ENCODE peak calls at places on chromosomes 2 and 18, in four cellular contexts. V is GM12864, W is cardiac muscle cell, Y is thoracic aorta. P is an unnamed sample.

GRCh38 chr2:179020156-179020750 is 29.7 kb downstream of the CCDC141 start:
- DNase-seq in W (peak), V (no peak), Y (no peak), P (peak)

GRCh38 chr2:191907545-191907944 is 60.7 kb upstream of the CAVIN2 start:
- DNase-seq in V (no peak), W (no peak), Y (no peak), P (no peak)

GRCh38 chr2:217909156-217909820 is 93.5 kb downstream of the TNS1 start:
- DNase-seq in V (no peak), W (no peak), Y (no peak), P (no peak)

GRCh38 chr2:102698369-102699111 is 63.3 kb upstream of the TMEM182 start:
- DNase-seq in W (no peak), V (no peak), Y (peak), P (no peak)

GRCh38 chr2:141311430-141311829 is 819.4 kb downstream of the LRP1B start:
- DNase-seq in V (no peak), W (no peak), Y (no peak), P (no peak)

GRCh38 chr2:12856934-12857660 is 140.4 kb downstream of the TRIB2 start:
- DNase-seq in W (no peak), Y (no peak), V (no peak), P (no peak)

GRCh38 chr18:28149810-28150420 is 27.0 kb downstream of the CDH2 start:
- DNase-seq in W (no peak), V (no peak), Y (no peak), P (no peak)

GRCh38 chr2:175180701-175181103 is 808 bp downstream of the ATP5MC3 start:
- DNase-seq in V (no peak), Y (no peak), W (peak), P (peak)

GRCh38 chr2:174247474-174248186 is 702 bp downstream of the OLA1 start:
- DNase-seq in V (no peak), W (no peak), Y (no peak), P (peak)

GRCh38 chr2:20217041-20217970 is 7.6 kb downstream of the SDC1 start:
- DNase-seq in W (no peak), Y (no peak), V (no peak), P (no peak)

GRCh38 chr2:7555260-7555659 is 638.0 kb downstream of the RNF144A start:
- DNase-seq in V (no peak), Y (no peak), W (no peak), P (no peak)

GRCh38 chr2:143732076-143732475 is 602.9 kb downstream of the ARHGAP15 start:
- DNase-seq in Y (no peak), W (no peak), V (no peak), P (no peak)

GRCh38 chr2:215920244-215921100 is 92.9 kb downstream of the MREG start:
- DNase-seq in Y (peak), V (peak), W (peak), P (peak)

GRCh38 chr2:185608799-185609198 is 129.8 kb upstream of the FSIP2 start:
- DNase-seq in Y (no peak), V (no peak), W (no peak), P (no peak)

GRCh38 chr18:11308499-11308898 is 159.1 kb upstream of the PIEZO2 start:
- DNase-seq in Y (no peak), W (no peak), V (no peak), P (no peak)

GRCh38 chr2:88880441-88880953 is 189.0 kb downstream of the RPIA start:
- DNase-seq in W (peak), V (no peak), Y (no peak), P (no peak)

GRCh38 chr18:7021994-7022840 is 95.4 kb downstream of the LAMA1 start:
- DNase-seq in V (no peak), Y (no peak), W (peak), P (no peak)
- TF ChIP-seq CTCF in V (peak), Y (no peak), W (peak), P (no peak)

GRCh38 chr2:96143848-96144480 is 1.3 kb downstream of the DUSP2 start:
- DNase-seq in Y (no peak), W (no peak), V (no peak), P (peak)
- TF ChIP-seq CTCF in Y (no peak), W (no peak), V (peak), P (peak)

GRCh38 chr2:234191819-234192407 is 141.4 kb downstream of the SPP2 start:
- DNase-seq in W (no peak), Y (no peak), V (no peak), P (no peak)

GRCh38 chr2:234193977-234194563 is 143.6 kb downstream of the SPP2 start:
- DNase-seq in W (no peak), V (no peak), Y (no peak), P (no peak)

GRCh38 chr2:234187646-234188174 is 137.2 kb downstream of the SPP2 start:
- DNase-seq in Y (no peak), W (no peak), V (no peak), P (no peak)

GRCh38 chr2:234189786-234190185 is 139.3 kb downstream of the SPP2 start:
- DNase-seq in V (no peak), W (no peak), Y (no peak), P (no peak)

DNA sequence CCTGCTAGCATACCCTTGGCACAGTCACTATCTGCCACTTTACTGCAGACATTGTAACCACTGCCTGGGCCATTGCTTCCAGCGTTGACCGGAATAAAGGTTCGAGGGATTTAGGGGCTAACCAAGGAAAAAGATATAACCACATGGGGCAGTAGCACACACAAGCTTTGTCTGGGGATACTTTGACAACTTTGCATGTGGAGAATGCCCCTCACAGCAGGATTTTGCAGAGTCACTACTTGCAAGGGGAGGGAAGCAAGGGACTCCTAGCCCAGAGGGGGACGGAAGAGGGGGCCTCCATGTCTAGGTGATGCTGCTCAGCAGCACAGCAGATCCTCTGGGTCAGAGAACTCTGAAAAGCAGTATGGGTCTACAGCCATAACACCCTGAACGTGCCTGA is 138.7 kb downstream of the SPP2 start:
- DNase-seq in V (no peak), Y (no peak), W (no peak), P (no peak)
- TF ChIP-seq CTCF in V (no peak), Y (no peak), W (no peak), P (no peak)

GRCh38 chr18:47260924-47261701 is 9.7 kb upstream of the SKOR2 start:
- DNase-seq in V (no peak), W (no peak), Y (no peak), P (no peak)
- TF ChIP-seq CTCF in V (peak), W (no peak), Y (no peak), P (no peak)

GRCh38 chr2:46298272-46298521 is 990 bp downstream of the EPAS1 start:
- DNase-seq in V (no peak), Y (no peak), W (no peak), P (no peak)

GRCh38 chr2:46300406-46300832 is 3.2 kb downstream of the EPAS1 start:
- DNase-seq in Y (no peak), V (no peak), W (no peak), P (no peak)

GRCh38 chr2:46299365-46300263 is 2.4 kb downstream of the EPAS1 start:
- DNase-seq in W (peak), Y (no peak), V (no peak), P (peak)

GRCh38 chr2:46297546-46298271 is 502 bp downstream of the EPAS1 start:
- DNase-seq in W (peak), V (no peak), Y (no peak), P (peak)

DNA sequence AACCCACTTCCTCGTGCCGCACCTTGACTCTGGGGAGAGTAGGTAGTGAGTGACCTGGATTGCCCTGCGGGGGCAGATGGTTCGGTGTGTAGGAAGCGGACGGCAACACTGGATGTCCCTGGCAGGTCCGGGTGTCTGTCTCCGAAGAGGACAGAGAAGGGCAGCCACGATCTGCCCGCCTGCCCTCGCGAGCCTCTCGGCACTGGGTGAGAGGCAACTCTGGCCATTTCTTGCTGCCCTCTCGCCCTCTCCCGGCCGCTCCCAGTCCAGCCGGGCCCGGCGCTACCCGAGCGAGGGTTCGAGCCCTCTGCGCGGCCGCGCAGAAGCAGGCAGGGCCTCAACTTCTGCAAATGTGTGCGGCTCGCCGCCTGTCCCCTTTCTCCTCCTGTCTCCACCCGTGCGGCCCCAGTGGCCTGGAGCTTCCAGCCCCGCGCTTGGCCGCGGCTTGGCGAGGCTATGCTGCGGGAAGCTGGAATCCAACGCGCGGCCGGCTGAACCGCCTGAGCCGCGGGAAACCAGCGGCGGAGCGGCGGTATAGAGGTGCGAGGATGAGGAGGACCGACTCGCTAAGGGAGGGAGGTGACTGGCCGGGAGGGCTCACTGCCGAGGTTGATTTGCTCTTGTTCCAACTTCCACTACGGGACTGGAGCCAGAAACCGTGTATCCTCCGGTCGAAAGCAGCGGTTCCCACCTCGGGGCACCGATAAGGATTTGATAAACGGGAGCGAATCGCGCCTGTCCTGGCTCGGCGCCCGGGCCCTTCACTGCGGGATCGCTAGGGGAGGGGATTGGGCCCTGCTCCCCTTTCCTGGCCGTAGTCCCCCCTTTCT is 1.5 kb downstream of the EPAS1 start:
- DNase-seq in V (no peak), Y (no peak), W (peak), P (peak)
- TF ChIP-seq CTCF in V (no peak), Y (peak), W (peak), P (peak)

DNA sequence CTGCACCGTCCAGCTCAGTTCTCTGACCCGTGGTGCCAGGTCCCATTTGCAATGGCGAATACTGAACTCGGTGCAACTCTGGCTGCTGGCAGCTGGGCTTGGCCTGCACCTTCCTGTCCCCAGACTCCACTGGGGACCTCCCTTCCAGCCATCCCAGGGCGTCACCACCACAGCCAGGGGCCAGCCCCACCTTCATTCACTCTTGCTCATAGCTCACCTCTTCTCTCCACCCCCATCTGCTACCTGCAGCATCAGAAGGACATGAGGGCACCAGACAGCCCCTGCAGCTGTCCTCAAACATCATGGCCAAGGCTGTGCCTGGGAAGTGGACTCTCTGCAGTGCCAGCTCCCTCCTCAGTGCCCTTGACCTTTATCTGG is 16.2 kb upstream of the ALPI start:
- DNase-seq in V (no peak), Y (no peak), W (no peak), P (no peak)
- TF ChIP-seq CTCF in V (no peak), Y (peak), W (peak), P (no peak)

DNA sequence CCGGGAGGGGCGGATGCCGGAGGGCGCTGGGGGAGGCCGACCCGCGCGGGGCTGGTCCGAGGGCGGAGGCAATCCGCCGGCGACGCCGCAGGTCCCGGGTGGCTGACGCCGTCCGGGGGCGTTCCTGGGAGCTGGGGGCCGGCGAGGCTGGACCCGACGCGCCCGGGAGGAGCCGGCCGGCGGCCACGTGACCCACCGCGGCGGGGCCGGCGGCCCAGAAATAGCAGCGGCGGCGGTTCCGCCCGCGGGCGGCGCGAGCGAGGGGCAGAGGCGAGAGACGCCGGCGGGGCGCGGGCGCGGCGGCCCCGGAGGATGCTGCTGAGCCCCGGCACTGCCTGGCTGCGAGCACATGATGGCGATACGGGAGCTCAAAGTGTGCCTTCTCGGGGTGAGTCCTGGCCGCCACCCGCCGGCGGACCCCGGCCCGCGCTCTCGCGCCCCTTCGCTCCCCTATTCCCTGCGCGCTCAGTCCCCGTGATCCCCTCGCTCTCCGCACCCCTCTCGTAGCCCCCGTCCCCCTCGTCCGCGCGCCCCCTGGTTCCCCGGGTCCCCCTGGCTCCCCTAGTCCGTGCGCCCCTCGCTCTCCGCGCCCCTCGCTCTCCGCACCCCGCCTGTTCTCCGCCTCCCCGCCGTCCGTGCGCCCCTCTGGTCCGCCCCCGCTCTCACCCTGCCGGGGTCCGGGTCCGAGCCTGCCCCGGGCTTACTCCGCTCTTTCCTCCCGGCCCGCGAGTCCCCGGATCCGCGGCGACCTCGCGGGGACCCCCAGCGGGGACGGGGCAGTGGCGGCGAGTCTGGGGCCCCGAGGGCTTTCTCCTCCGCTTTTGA is at the start of gene RAB31:
- DNase-seq in W (peak), V (no peak), Y (peak), P (peak)
- TF ChIP-seq CTCF in W (no peak), V (no peak), Y (no peak), P (no peak)

GRCh38 chr18:24397694-24398365 is at the start of gene OSBPL1A:
- DNase-seq in W (peak), V (no peak), Y (peak), P (peak)
- TF ChIP-seq CTCF in W (no peak), V (no peak), Y (no peak), P (no peak)

GRCh38 chr2:77954931-77955330 is 432.8 kb upstream of the LRRTM4 start:
- DNase-seq in W (no peak), V (no peak), Y (no peak), P (no peak)
- TF ChIP-seq CTCF in W (no peak), V (peak), Y (no peak), P (no peak)

P was measured in GM20000.